ENCODE peak calls at places on chromosomes 12 and 14, in seven cellular contexts. E is brain microvascular endothelial cell, T is body of pancreas, Z is OCI-LY7, H is heart right ventricle, J is K562, V is cardiac muscle cell. Q is an unnamed sample.

GRCh38 chr12:83506841-83507240 is 820.1 kb downstream of the TMTC2 start:
- DNase-seq in E (no peak), Z (no peak), T (no peak), V (no peak), H (no peak), J (no peak), Q (no peak)

GRCh38 chr12:122481861-122482260 is 18.9 kb downstream of the ZCCHC8 start:
- DNase-seq in Z (no peak), T (no peak), V (no peak), J (no peak), E (no peak), H (no peak), Q (no peak)

GRCh38 chr12:26523708-26524150 is 309.3 kb downstream of the ITPR2 start:
- DNase-seq in J (no peak), Z (no peak), T (peak), V (no peak), H (peak), E (peak), Q (no peak)

GRCh38 chr12:109762071-109762672 is 48.5 kb downstream of the FAM222A start:
- DNase-seq in J (no peak), H (no peak), E (no peak), Z (no peak), T (peak), V (no peak), Q (no peak)

GRCh38 chr12:115710104-115710564 is 567.4 kb downstream of the MED13L start:
- DNase-seq in V (no peak), T (peak), J (no peak), Z (no peak), E (peak), H (peak), Q (no peak)

GRCh38 chr14:69547701-69548348 is 26.8 kb downstream of the CCDC177 start:
- DNase-seq in Z (no peak), V (peak), J (peak), H (no peak), T (no peak), E (peak), Q (no peak)

GRCh38 chr14:67738740-67739504 is 37.2 kb downstream of the RDH12 start:
- DNase-seq in E (peak), T (peak), H (peak), Z (no peak), V (no peak), J (peak), Q (no peak)

GRCh38 chr12:15796493-15797141 is 7.4 kb upstream of the EPS8 start:
- DNase-seq in J (no peak), Z (no peak), T (no peak), H (no peak), V (no peak), E (peak), Q (no peak)

GRCh38 chr14:71730471-71730870 is 201.8 kb upstream of the RGS6 start:
- DNase-seq in T (no peak), H (no peak), J (no peak), Z (no peak), E (peak), V (no peak), Q (no peak)

GRCh38 chr12:121637231-121637914 is 11.0 kb downstream of the ORAI1 start:
- DNase-seq in Z (peak), J (no peak), H (peak), E (no peak), V (no peak), T (no peak), Q (peak)

GRCh38 chr12:3032161-3032560 is 45.0 kb upstream of the TSPAN9 start:
- DNase-seq in V (no peak), J (no peak), Z (no peak), T (peak), H (no peak), E (no peak), Q (no peak)

GRCh38 chr14:68891851-68892660 is 87.0 kb downstream of the ACTN1 start:
- DNase-seq in T (no peak), E (peak), J (peak), Z (no peak), H (no peak), V (no peak), Q (no peak)

GRCh38 chr14:105064721-105065143 is 498 bp downstream of the GPR132 start:
- DNase-seq in T (no peak), V (no peak), H (no peak), Z (no peak), J (peak), E (peak), Q (no peak)

GRCh38 chr14:23728791-23729190 is 92.6 kb downstream of the DHRS2 start:
- DNase-seq in E (no peak), Z (no peak), J (no peak), T (no peak), H (no peak), V (no peak), Q (no peak)

GRCh38 chr12:7374423-7375144 is 69.4 kb downstream of the CD163L1 start:
- DNase-seq in H (peak), E (peak), Z (peak), J (peak), T (peak), V (peak), Q (no peak)

GRCh38 chr14:62428429-62429203 is 616.6 kb downstream of the KCNH5 start:
- DNase-seq in E (peak), T (no peak), V (no peak), Z (no peak), J (no peak), H (no peak), Q (no peak)

GRCh38 chr14:69812725-69813124 is 15.7 kb upstream of the SLC10A1 start:
- DNase-seq in V (no peak), Z (no peak), J (no peak), E (no peak), H (no peak), T (no peak), Q (no peak)

GRCh38 chr12:79618848-79619404 is 71.8 kb downstream of the PAWR start:
- DNase-seq in V (no peak), Z (no peak), E (peak), J (no peak), T (no peak), H (no peak), Q (no peak)

GRCh38 chr14:65850429-65851145 is 438.1 kb downstream of the FUT8 start:
- DNase-seq in E (no peak), V (no peak), Z (no peak), H (no peak), J (no peak), T (no peak), Q (peak)

GRCh38 chr12:54216580-54217308 is 28.0 kb upstream of the SMUG1 start:
- DNase-seq in V (peak), T (peak), Z (peak), E (peak), J (peak), H (peak), Q (peak)
- TF ChIP-seq CTCF in V (peak), T (peak), Z (peak), E (peak), J (peak), H (peak), Q (peak)

DNA sequence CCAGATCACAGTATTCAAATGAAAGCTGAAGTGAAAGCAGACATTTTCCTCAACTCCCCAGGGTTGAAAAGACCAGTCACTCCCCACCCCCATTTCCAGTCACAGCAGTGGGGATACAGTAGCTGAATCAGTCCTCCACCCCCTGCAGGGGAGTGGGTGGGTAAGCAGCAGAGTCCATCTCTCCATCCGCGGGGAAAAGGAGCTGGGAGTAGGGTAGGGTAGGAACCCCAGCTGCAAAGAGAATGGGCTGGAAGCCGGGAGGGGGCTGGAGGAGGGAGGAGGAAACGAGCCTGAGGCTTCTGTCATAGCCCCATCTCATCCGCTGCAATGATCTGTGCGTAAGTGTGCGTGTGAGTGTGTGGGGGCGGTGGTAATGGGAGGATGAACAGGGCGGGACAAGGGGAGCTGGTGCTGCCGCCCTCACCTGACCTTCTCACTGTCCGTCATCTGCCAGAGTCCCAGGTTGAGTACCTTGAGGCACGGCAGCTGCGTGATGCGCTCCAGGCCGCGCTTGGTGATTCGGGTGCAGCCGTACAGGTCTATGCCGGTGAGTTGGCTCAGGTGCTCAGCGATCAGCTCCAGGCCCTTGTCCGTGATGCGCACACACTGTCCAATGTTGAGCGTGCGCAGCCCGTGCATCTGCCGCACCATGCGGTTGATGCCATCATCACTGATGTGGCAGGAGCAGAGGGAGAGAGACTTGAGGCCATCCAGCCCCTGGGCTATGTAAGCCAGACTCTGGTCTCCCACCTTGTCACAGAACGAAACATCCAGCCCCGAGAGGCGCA is 1.7 kb downstream of the FBXL14 start:
- DNase-seq in J (peak), Z (peak), V (peak), T (no peak), E (peak), H (peak), Q (peak)
- H3K27ac ChIP-seq in J (no peak), Z (peak), V (peak), T (peak), E (peak), H (peak), Q (peak)

GRCh38 chr12:90854136-90854689 is 100.8 kb downstream of the CCER1 start:
- DNase-seq in Z (peak), V (peak), H (no peak), E (peak), J (peak), T (no peak), Q (no peak)
- TF ChIP-seq CTCF in Z (peak), V (peak), H (peak), E (peak), J (no peak), T (peak), Q (peak)

DNA sequence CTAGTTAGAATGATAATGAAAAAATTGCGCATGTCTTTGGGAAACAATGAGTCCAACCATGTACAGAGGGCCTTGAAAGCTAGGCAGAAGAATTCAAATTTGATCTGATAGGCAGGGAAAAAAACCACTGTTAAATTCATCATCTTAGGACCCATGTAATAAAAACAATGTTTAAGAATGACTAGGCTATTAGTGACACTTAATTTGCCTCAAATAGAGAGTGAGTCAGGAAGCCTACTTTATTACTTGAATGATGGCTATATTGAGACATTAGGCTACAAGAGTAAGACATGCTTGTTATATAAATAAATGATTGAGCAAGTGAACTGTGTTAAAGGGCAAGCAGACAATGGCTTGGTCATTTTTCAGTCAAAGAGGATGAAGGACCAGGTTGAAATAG is 98.9 kb downstream of the SLC41A2 start:
- DNase-seq in J (no peak), E (no peak), H (no peak), Z (no peak), V (no peak), T (no peak), Q (no peak)
- H3K27ac ChIP-seq in J (no peak), E (no peak), H (peak), Z (no peak), V (peak), T (no peak), Q (no peak)

DNA sequence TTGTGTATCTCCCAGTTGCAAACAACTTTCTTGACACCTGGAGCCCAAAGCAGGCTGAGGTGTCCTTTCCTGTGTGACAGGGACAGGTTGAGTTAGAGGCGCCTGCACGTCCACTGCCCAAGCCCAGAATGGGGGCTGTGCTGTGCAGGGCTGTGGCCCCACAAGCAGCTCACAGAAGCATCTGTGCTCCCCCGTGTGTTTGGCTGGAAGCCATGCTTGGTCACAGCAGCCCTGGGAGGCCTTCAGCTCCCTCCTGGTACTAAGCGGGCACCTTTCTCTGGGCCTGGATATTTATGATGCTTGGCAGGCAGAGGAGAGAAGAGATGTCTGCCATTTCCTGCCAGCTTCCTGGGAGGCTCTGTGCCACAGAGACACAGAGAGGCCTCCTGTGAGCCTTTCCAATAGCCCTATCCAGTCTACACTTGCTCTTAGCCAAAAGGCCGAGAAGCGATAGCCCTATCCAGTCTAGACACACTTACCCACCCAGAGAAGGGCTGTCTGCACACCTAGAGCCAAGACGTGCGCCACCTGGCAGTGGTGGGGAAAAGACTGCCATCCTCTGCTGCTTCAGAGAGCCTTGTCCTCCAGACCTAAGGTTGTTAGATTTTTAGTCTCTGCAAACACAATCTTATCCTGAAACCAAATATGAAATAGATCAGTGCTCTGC is 117.4 kb downstream of the GCH1 start:
- DNase-seq in H (no peak), T (no peak), E (no peak), J (no peak), Z (peak), V (no peak), Q (no peak)
- TF ChIP-seq CTCF in H (no peak), T (no peak), E (no peak), J (no peak), Z (peak), V (no peak), Q (no peak)

DNA sequence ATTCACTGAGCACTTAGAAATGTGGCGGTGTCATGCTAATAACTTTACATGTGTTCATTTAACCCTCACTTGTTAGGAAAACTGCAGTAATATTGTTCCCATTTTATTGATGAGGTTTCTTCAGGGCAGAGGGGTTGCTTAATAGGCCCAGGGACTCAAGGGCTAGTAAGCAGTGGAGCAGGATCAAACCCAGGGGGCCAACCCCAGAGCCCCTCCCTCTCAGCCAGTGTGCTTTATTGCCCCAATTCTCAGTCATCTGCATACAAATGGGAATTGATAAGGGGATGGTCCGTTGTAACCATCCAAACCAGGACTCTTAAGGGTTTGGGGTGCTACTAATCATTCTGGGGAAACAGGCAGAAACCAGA is 142.8 kb upstream of the AMIGO2 start:
- DNase-seq in J (no peak), V (no peak), T (no peak), H (no peak), E (no peak), Z (no peak), Q (no peak)
- H3K27ac ChIP-seq in J (peak), V (no peak), T (peak), H (no peak), E (no peak), Z (peak), Q (peak)

GRCh38 chr12:100348657-100349454 is 8.0 kb upstream of the SLC17A8 start:
- DNase-seq in H (no peak), E (no peak), T (no peak), V (no peak), Z (peak), J (no peak), Q (no peak)
- TF ChIP-seq CTCF in H (peak), E (peak), T (peak), V (peak), Z (peak), J (peak), Q (no peak)

GRCh38 chr14:103416916-103417315 is 31.7 kb downstream of the MARK3 start:
- DNase-seq in V (no peak), Z (no peak), J (no peak), H (no peak), E (no peak), T (no peak), Q (no peak)

GRCh38 chr14:103422981-103423600 is 37.9 kb downstream of the MARK3 start:
- DNase-seq in H (no peak), Z (no peak), V (no peak), J (no peak), T (no peak), E (peak), Q (no peak)

DNA sequence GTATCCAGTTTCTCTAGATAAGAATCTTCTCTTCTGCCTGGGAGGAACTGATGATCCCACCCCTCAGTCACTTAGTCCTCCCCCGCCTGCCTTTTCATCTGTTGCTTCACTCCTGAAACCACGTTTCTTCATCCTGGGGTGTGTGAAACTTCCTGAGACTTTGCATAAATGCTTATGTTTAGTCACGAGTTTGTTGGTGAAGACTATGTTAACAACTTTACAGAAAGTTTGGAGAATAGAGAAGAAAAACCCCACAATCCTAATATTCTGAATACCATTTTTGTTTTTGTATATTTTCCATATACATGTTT is 33.2 kb downstream of the MARK3 start:
- DNase-seq in H (no peak), T (no peak), J (peak), V (no peak), Z (no peak), E (peak), Q (no peak)
- H3K27ac ChIP-seq in H (no peak), T (no peak), J (peak), V (no peak), Z (no peak), E (peak), Q (no peak)

DNA sequence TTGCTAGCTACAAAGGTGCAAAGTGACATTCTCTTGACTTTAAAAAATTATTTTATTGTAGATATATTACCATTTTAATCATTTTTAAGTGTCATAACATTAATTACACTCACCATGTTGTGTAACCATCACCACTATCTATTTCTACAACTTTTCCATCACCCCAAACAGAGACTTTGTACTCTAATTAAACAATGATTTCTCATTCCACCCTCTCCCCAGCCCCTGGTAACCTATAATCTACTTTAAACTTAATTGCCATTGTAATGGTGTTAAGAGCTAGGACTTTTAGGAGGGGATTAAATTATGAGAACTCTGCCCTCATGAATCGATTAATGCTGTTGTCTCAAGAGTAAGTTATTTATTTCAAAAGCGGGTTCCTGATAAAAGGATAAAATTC is 352.9 kb upstream of the SEL1L start:
- DNase-seq in E (no peak), T (no peak), H (no peak), V (no peak), J (no peak), Z (no peak), Q (no peak)
- TF ChIP-seq CTCF in E (no peak), T (no peak), H (no peak), V (no peak), J (no peak), Z (no peak), Q (no peak)

GRCh38 chr12:42692749-42693148 is 103.2 kb upstream of the PRICKLE1 start:
- DNase-seq in T (no peak), J (no peak), V (no peak), Z (no peak), H (no peak), E (no peak), Q (no peak)
- H3K27ac ChIP-seq in T (no peak), J (no peak), V (no peak), Z (no peak), H (no peak), E (no peak), Q (no peak)

Q was measured in CD4-positive, alpha-beta T cell.